ENCODE peak calls at places on chromosomes 16 and 17, in four cellular contexts. O is heart left ventricle, H is Panc1, Q is tibial nerve. F is an unnamed sample.

GRCh38 chr17:75695830-75696271 is 25.4 kb upstream of the ITGB4 start:
- DNase-seq in H (no peak), Q (no peak), O (peak), F (no peak)

GRCh38 chr17:13634001-13634400 is 32.3 kb upstream of the HS3ST3A1 start:
- DNase-seq in Q (no peak), O (no peak), H (no peak), F (no peak)

GRCh38 chr17:11135819-11136218 is 105.2 kb upstream of the SHISA6 start:
- DNase-seq in Q (no peak), H (no peak), O (no peak), F (no peak)

GRCh38 chr16:83799336-83799735 is 8.4 kb upstream of the HSBP1 start:
- DNase-seq in Q (no peak), O (no peak), H (peak), F (no peak)

GRCh38 chr16:77221482-77221881 is 22.3 kb downstream of the SYCE1L start:
- DNase-seq in O (no peak), H (no peak), Q (no peak), F (no peak)

GRCh38 chr17:31477417-31478055 is 86.1 kb downstream of the RAB11FIP4 start:
- DNase-seq in Q (no peak), H (no peak), O (no peak), F (no peak)

GRCh38 chr17:19004601-19005441 is at the start of gene FAM83G:
- DNase-seq in H (peak), O (peak), Q (peak), F (no peak)

GRCh38 chr17:38871247-38871991 is 1.6 kb downstream of the LASP1 start:
- DNase-seq in H (no peak), O (peak), Q (peak), F (peak)

GRCh38 chr16:28181557-28181914 is 30.2 kb downstream of the XPO6 start:
- DNase-seq in Q (no peak), O (peak), H (peak), F (peak)

GRCh38 chr17:43356999-43357398 is 41.8 kb upstream of the ARL4D start:
- DNase-seq in Q (no peak), H (no peak), O (no peak), F (no peak)

GRCh38 chr16:52861614-52862022 is 191.1 kb downstream of the CHD9NB start:
- DNase-seq in Q (no peak), O (no peak), H (no peak), F (peak)
- TF ChIP-seq CTCF in Q (no peak), O (no peak), H (peak), F (peak)

GRCh38 chr17:47279062-47279801 is 25.6 kb downstream of the ITGB3 start:
- DNase-seq in O (peak), H (no peak), Q (peak), F (peak)
- TF ChIP-seq CTCF in O (peak), H (no peak), Q (no peak), F (peak)

GRCh38 chr16:57148481-57148880 is 37.4 kb downstream of the PSME3IP1 start:
- DNase-seq in Q (no peak), H (no peak), O (no peak), F (no peak)

GRCh38 chr16:57145046-57145963 is 40.5 kb downstream of the PSME3IP1 start:
- DNase-seq in H (no peak), O (no peak), Q (no peak), F (no peak)

GRCh38 chr16:57145964-57146647 is 39.7 kb downstream of the PSME3IP1 start:
- DNase-seq in O (no peak), Q (no peak), H (no peak), F (no peak)

GRCh38 chr16:57147381-57148191 is 38.3 kb downstream of the PSME3IP1 start:
- DNase-seq in O (peak), Q (no peak), H (no peak), F (no peak)

DNA sequence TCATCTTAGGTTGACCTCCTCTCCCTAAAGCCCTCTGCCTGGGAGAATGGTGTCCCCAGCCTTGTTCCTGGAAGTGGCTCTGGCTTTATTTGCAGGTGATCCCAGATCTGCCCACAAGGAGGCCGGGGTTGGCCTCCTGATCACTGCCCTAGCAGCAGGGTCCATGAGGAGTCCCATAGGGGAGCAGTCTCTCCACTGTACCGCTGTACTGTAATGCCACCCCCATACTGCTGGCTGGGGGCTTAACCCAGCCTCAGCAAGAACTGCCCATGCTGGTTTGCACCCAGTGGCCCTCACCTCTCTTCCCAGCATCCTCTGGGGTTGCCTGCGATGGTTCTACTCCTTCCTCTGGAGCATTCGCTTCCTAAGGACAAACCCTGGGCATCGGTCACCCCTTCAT is 39.1 kb downstream of the PSME3IP1 start:
- DNase-seq in Q (no peak), H (no peak), O (no peak), F (no peak)
- TF ChIP-seq CTCF in Q (no peak), H (no peak), O (no peak), F (peak)

DNA sequence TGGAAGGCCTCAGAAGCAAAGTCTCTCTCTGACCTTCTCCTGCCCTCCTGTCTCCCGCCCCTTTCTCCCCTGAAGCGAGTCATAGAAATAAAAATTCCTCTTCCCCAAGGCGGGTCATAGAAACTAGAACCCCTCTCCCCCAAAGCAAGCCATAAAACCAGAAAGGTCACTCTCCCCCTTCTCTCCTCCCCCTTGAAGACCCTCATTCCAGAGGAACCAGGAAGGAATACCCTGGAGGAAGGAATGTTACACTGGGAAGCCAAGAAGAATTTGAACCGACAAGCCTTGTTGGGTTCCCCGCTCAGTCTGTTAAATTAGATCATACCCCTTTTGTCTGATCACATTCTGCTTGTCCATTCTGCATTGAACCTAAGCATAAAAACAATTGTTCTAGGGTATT is 2.7 kb upstream of the GJC1 start:
- DNase-seq in Q (no peak), O (no peak), H (no peak), F (no peak)
- TF ChIP-seq CTCF in Q (no peak), O (no peak), H (no peak), F (no peak)

GRCh38 chr16:56269824-56270684 is 78.8 kb downstream of the GNAO1 start:
- DNase-seq in O (peak), H (no peak), Q (no peak), F (no peak)
- TF ChIP-seq CTCF in O (peak), H (no peak), Q (no peak), F (no peak)

GRCh38 chr17:49557204-49558024 is 18.3 kb upstream of the NXPH3 start:
- DNase-seq in H (no peak), O (no peak), Q (no peak), F (no peak)
- TF ChIP-seq CTCF in H (peak), O (peak), Q (peak), F (peak)